ENCODE peak calls at places on chromosomes 5 and 9, in four cellular contexts. One of them, this sample, is unnamed.

GRCh38 chr5:14264605-14265316 is 121.6 kb downstream of the TRIO start:
- DNase-seq in lower leg skin: peak
- DNase-seq in HCT116: peak
- DNase-seq in H54: peak
- DNase-seq in this sample: peak

GRCh38 chr5:618450-618849 is 6.3 kb downstream of the CEP72 start:
- DNase-seq in H54: no peak
- DNase-seq in lower leg skin: peak
- DNase-seq in HCT116: no peak
- DNase-seq in this sample: peak

GRCh38 chr5:19322716-19323485 is 665.1 kb downstream of the CDH18 start:
- DNase-seq in lower leg skin: no peak
- DNase-seq in H54: peak
- DNase-seq in HCT116: no peak
- DNase-seq in this sample: no peak

GRCh38 chr5:172770374-172770674 is 671 bp downstream of the DUSP1 start:
- DNase-seq in H54: no peak
- DNase-seq in lower leg skin: peak
- DNase-seq in HCT116: no peak
- DNase-seq in this sample: peak

GRCh38 chr5:71816307-71816706 is 97.2 kb downstream of the CARTPT start:
- DNase-seq in HCT116: no peak
- DNase-seq in H54: no peak
- DNase-seq in lower leg skin: no peak
- DNase-seq in this sample: no peak

GRCh38 chr5:115471674-115472073 is 72.9 kb downstream of the FEM1C start:
- DNase-seq in H54: no peak
- DNase-seq in HCT116: no peak
- DNase-seq in lower leg skin: peak
- DNase-seq in this sample: peak

GRCh38 chr5:61417345-61417744 is 85.3 kb downstream of the ZSWIM6 start:
- DNase-seq in lower leg skin: no peak
- DNase-seq in HCT116: no peak
- DNase-seq in H54: no peak
- DNase-seq in this sample: no peak

GRCh38 chr5:81838307-81838906 is 87.5 kb upstream of the SSBP2 start:
- DNase-seq in lower leg skin: no peak
- DNase-seq in H54: no peak
- DNase-seq in HCT116: peak
- DNase-seq in this sample: no peak

GRCh38 chr5:67013719-67014118 is 182.9 kb downstream of the CD180 start:
- DNase-seq in H54: no peak
- DNase-seq in lower leg skin: no peak
- DNase-seq in HCT116: no peak
- DNase-seq in this sample: no peak

GRCh38 chr5:6829150-6829784 is 116.0 kb downstream of the TENT4A start:
- DNase-seq in H54: peak
- DNase-seq in HCT116: no peak
- DNase-seq in lower leg skin: no peak
- DNase-seq in this sample: no peak

GRCh38 chr9:89883401-89884341 is 278.9 kb downstream of the GADD45G start:
- DNase-seq in lower leg skin: peak
- DNase-seq in HCT116: no peak
- DNase-seq in H54: no peak
- DNase-seq in this sample: peak

GRCh38 chr5:146039420-146039819 is 66.0 kb downstream of the PLAC8L1 start:
- DNase-seq in H54: no peak
- DNase-seq in HCT116: no peak
- DNase-seq in lower leg skin: no peak
- DNase-seq in this sample: no peak

GRCh38 chr9:92392690-92393089 is 11.7 kb downstream of the OGN start:
- DNase-seq in H54: peak
- DNase-seq in lower leg skin: no peak
- DNase-seq in HCT116: no peak
- DNase-seq in this sample: no peak

GRCh38 chr5:40678021-40678939 is 1.4 kb upstream of the PTGER4 start:
- DNase-seq in lower leg skin: no peak
- DNase-seq in HCT116: no peak
- DNase-seq in H54: no peak
- DNase-seq in this sample: no peak

GRCh38 chr9:15512204-15512603 is 1.4 kb upstream of the PSIP1 start:
- DNase-seq in H54: no peak
- DNase-seq in lower leg skin: no peak
- DNase-seq in HCT116: no peak
- DNase-seq in this sample: no peak

GRCh38 chr5:58056546-58056945 is 403.3 kb downstream of the PLK2 start:
- DNase-seq in HCT116: no peak
- DNase-seq in lower leg skin: no peak
- DNase-seq in H54: no peak
- DNase-seq in this sample: no peak

GRCh38 chr5:162248107-162248713 is 180.6 kb downstream of the GABRG2 start:
- DNase-seq in HCT116: no peak
- DNase-seq in H54: peak
- DNase-seq in lower leg skin: no peak
- DNase-seq in this sample: no peak

GRCh38 chr5:157172408-157172807 is 6.3 kb upstream of the GARIN3 start:
- DNase-seq in H54: no peak
- DNase-seq in lower leg skin: no peak
- DNase-seq in HCT116: no peak
- DNase-seq in this sample: no peak

GRCh38 chr5:1950708-1951103 is 68.0 kb upstream of the IRX4 start:
- DNase-seq in H54: no peak
- DNase-seq in lower leg skin: no peak
- DNase-seq in HCT116: no peak
- DNase-seq in this sample: no peak

GRCh38 chr5:80037366-80037765 is 2.2 kb downstream of the THBS4 start:
- DNase-seq in H54: no peak
- DNase-seq in lower leg skin: no peak
- DNase-seq in HCT116: no peak
- DNase-seq in this sample: no peak

GRCh38 chr5:80275347-80275746 is 19.5 kb upstream of the SERINC5 start:
- DNase-seq in lower leg skin: no peak
- DNase-seq in HCT116: no peak
- DNase-seq in H54: no peak
- DNase-seq in this sample: no peak

GRCh38 chr5:61822584-61822983 is 483.4 kb upstream of the KIF2A start:
- DNase-seq in HCT116: no peak
- DNase-seq in H54: no peak
- DNase-seq in lower leg skin: no peak
- DNase-seq in this sample: no peak

GRCh38 chr5:149697001-149697400 is 33.1 kb upstream of the PPARGC1B start:
- DNase-seq in HCT116: no peak
- DNase-seq in H54: no peak
- DNase-seq in lower leg skin: no peak
- DNase-seq in this sample: no peak

GRCh38 chr9:16642421-16643109 is 227.9 kb downstream of the BNC2 start:
- DNase-seq in H54: no peak
- DNase-seq in HCT116: no peak
- DNase-seq in lower leg skin: no peak
- DNase-seq in this sample: no peak

GRCh38 chr5:175867587-175868347 is 3.6 kb upstream of the CPLX2 start:
- DNase-seq in HCT116: peak
- DNase-seq in lower leg skin: no peak
- DNase-seq in H54: peak
- DNase-seq in this sample: no peak

GRCh38 chr5:4042311-4042710 is 446.7 kb downstream of the IRX1 start:
- DNase-seq in lower leg skin: no peak
- DNase-seq in HCT116: no peak
- DNase-seq in H54: no peak
- DNase-seq in this sample: no peak

GRCh38 chr9:77424993-77425392 is 223.1 kb downstream of the GNA14 start:
- DNase-seq in HCT116: no peak
- DNase-seq in lower leg skin: no peak
- DNase-seq in H54: no peak
- DNase-seq in this sample: no peak

GRCh38 chr9:116951588-116952433 is 264.7 kb downstream of the TRIM32 start:
- DNase-seq in lower leg skin: no peak
- DNase-seq in H54: peak
- DNase-seq in HCT116: no peak
- DNase-seq in this sample: no peak

GRCh38 chr5:40480392-40480791 is 199.3 kb upstream of the PTGER4 start:
- DNase-seq in HCT116: no peak
- DNase-seq in H54: no peak
- DNase-seq in lower leg skin: no peak
- DNase-seq in this sample: no peak

GRCh38 chr9:120524852-120525251 is 55.1 kb downstream of the CDK5RAP2 start:
- DNase-seq in HCT116: no peak
- DNase-seq in lower leg skin: no peak
- DNase-seq in H54: no peak
- DNase-seq in this sample: no peak
- TF ChIP-seq POLR2A in HCT116: no peak
- TF ChIP-seq POLR2A in lower leg skin: no peak
- TF ChIP-seq POLR2A in H54: no peak
- TF ChIP-seq POLR2A in this sample: no peak

GRCh38 chr9:113764572-113764971 is 111.5 kb upstream of the ZNF618 start:
- DNase-seq in HCT116: no peak
- DNase-seq in H54: no peak
- DNase-seq in lower leg skin: no peak
- DNase-seq in this sample: no peak
- TF ChIP-seq POLR2A in HCT116: no peak
- TF ChIP-seq POLR2A in H54: no peak
- TF ChIP-seq POLR2A in lower leg skin: no peak
- TF ChIP-seq POLR2A in this sample: no peak

GRCh38 chr5:177440990-177441780 is 5.4 kb upstream of the PRR7 start:
- DNase-seq in lower leg skin: no peak
- DNase-seq in HCT116: no peak
- DNase-seq in H54: no peak
- DNase-seq in this sample: peak

GRCh38 chr5:177440211-177440989 is 6.2 kb upstream of the PRR7 start:
- DNase-seq in HCT116: no peak
- DNase-seq in lower leg skin: no peak
- DNase-seq in H54: no peak
- DNase-seq in this sample: no peak

GRCh38 chr5:177443144-177443983 is 3.2 kb upstream of the PRR7 start:
- DNase-seq in H54: no peak
- DNase-seq in HCT116: no peak
- DNase-seq in lower leg skin: no peak
- DNase-seq in this sample: no peak

GRCh38 chr5:177444106-177445051 is 2.2 kb upstream of the PRR7 start:
- DNase-seq in HCT116: no peak
- DNase-seq in H54: no peak
- DNase-seq in lower leg skin: no peak
- DNase-seq in this sample: no peak

DNA sequence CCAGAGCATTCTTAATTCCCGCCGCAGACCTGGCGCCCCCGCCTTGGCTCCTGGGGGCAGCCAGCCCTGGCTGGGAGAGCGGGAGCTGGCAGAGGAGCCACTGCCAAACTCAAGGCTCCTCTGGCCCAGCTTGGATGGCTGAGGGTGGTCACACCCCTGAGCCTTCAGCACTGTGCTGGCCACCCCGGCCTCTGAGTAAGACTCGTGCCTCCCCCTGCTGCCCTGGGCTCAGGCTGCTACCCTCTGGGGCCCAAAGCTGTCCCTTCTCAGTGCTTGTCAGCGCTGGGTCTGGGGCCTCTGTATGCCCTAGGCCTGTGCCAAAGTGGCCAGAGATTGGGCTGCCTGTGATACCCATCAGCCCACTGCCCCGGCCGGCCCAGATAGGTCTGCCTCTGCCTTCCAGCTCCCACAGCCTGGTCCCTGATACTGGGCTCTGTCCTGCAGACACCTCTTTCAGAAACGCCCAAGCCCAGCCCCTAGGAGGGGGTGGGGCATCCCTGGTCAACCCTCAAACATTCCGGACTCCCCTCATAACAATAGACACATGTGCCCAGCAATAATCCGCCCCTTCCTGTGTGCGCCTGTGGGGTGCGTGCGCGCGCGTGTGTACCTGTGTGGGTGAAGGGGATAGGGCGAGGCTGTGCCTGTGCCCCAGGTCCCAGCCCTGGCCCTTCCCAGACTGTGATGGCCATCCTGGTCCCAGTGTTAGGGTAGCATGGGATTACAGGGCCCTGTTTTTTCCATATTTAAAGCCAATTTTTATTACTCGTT is 4.4 kb upstream of the PRR7 start:
- DNase-seq in HCT116: no peak
- DNase-seq in lower leg skin: no peak
- DNase-seq in H54: no peak
- DNase-seq in this sample: peak
- TF ChIP-seq POLR2A in HCT116: no peak
- TF ChIP-seq POLR2A in lower leg skin: no peak
- TF ChIP-seq POLR2A in H54: no peak
- TF ChIP-seq POLR2A in this sample: no peak

GRCh38 chr9:36137392-36138004 is 965 bp downstream of the GLIPR2 start:
- DNase-seq in H54: no peak
- DNase-seq in lower leg skin: no peak
- DNase-seq in HCT116: no peak
- DNase-seq in this sample: peak

GRCh38 chr9:36136894-36137391 is 410 bp downstream of the GLIPR2 start:
- DNase-seq in lower leg skin: peak
- DNase-seq in HCT116: no peak
- DNase-seq in H54: no peak
- DNase-seq in this sample: no peak

GRCh38 chr9:36134761-36135505 is 1.6 kb upstream of the GLIPR2 start:
- DNase-seq in lower leg skin: no peak
- DNase-seq in H54: no peak
- DNase-seq in HCT116: no peak
- DNase-seq in this sample: peak

GRCh38 chr9:36135791-36136276 is 699 bp upstream of the GLIPR2 start:
- DNase-seq in H54: no peak
- DNase-seq in lower leg skin: peak
- DNase-seq in HCT116: no peak
- DNase-seq in this sample: peak

GRCh38 chr9:36136277-36136893 is at the start of gene GLIPR2:
- DNase-seq in HCT116: peak
- DNase-seq in lower leg skin: peak
- DNase-seq in H54: peak
- DNase-seq in this sample: peak
- TF ChIP-seq POLR2A in HCT116: peak
- TF ChIP-seq POLR2A in lower leg skin: peak
- TF ChIP-seq POLR2A in H54: peak
- TF ChIP-seq POLR2A in this sample: peak

GRCh38 chr5:55994502-55994997 is at the start of gene IL6ST:
- DNase-seq in lower leg skin: no peak
- DNase-seq in H54: peak
- DNase-seq in HCT116: no peak
- DNase-seq in this sample: peak
- TF ChIP-seq POLR2A in lower leg skin: peak
- TF ChIP-seq POLR2A in H54: peak
- TF ChIP-seq POLR2A in HCT116: peak
- TF ChIP-seq POLR2A in this sample: peak

GRCh38 chr9:129838707-129839259 is 3.5 kb downstream of the USP20 start:
- DNase-seq in HCT116: no peak
- DNase-seq in lower leg skin: no peak
- DNase-seq in H54: peak
- DNase-seq in this sample: no peak

GRCh38 chr9:129840024-129840423 is 4.8 kb downstream of the USP20 start:
- DNase-seq in HCT116: no peak
- DNase-seq in lower leg skin: no peak
- DNase-seq in H54: no peak
- DNase-seq in this sample: no peak

GRCh38 chr9:129841071-129841470 is 5.8 kb downstream of the USP20 start:
- DNase-seq in HCT116: no peak
- DNase-seq in H54: no peak
- DNase-seq in lower leg skin: no peak
- DNase-seq in this sample: no peak

GRCh38 chr9:129836342-129837007 is 1.2 kb downstream of the USP20 start:
- DNase-seq in lower leg skin: no peak
- DNase-seq in HCT116: no peak
- DNase-seq in H54: no peak
- DNase-seq in this sample: no peak

GRCh38 chr9:129839324-129840023 is 4.2 kb downstream of the USP20 start:
- DNase-seq in lower leg skin: no peak
- DNase-seq in H54: no peak
- DNase-seq in HCT116: no peak
- DNase-seq in this sample: no peak
- TF ChIP-seq POLR2A in lower leg skin: no peak
- TF ChIP-seq POLR2A in H54: no peak
- TF ChIP-seq POLR2A in HCT116: no peak
- TF ChIP-seq POLR2A in this sample: no peak

This sample was measured in suprapubic skin.